ENCODE peak calls at places on chromosomes 13 and 19, in eight cellular contexts. O is NCI-H1417; K is activated CD4-positive, alpha-beta T cell treated with anti-CD3 and anti-CD28 coated beads, Interleukin-2, amount 10 ng/mL, durations not matched to agents 7 days and 5 days; F is progenitor cell of endocrine pancreas; M is GM23338; W is G401; L is stimulated activated CD4-positive, alpha-beta T cell treated with anti-CD3 and anti-CD28 coated beads, Interleukin-1b, Interleukin-23, amount 100 ng/mL, for 24 hours; H is amygdala. Y is an unnamed sample.

GRCh38 chr13:41588899-41589298 is 131.5 kb downstream of the RGCC start:
- DNase-seq in O (no peak), K (no peak), F (no peak), M (peak), W (no peak), L (peak), H (no peak), Y (no peak)

GRCh38 chr19:45275370-45275971 is 24.4 kb downstream of the MARK4 start:
- DNase-seq in O (peak), K (no peak), F (no peak), M (no peak), W (peak), L (no peak), H (no peak), Y (peak)

GRCh38 chr19:39827216-39827615 is 6.7 kb downstream of the DYRK1B start:
- DNase-seq in O (no peak), K (no peak), F (no peak), M (no peak), W (no peak), L (no peak), H (no peak), Y (no peak)

GRCh38 chr19:4557971-4558941 is 1.2 kb downstream of the SEMA6B start:
- DNase-seq in O (peak), K (peak), F (peak), M (peak), W (no peak), L (no peak), H (no peak), Y (peak)

GRCh38 chr19:10565028-10565566 is 713 bp downstream of the KRI1 start:
- DNase-seq in O (peak), K (peak), F (peak), M (peak), W (peak), L (peak), H (no peak), Y (peak)

GRCh38 chr19:46351241-46352041 is 4.6 kb downstream of the PPP5C start:
- DNase-seq in O (no peak), K (peak), F (no peak), M (peak), W (no peak), L (no peak), H (no peak), Y (no peak)

GRCh38 chr13:85266771-85267170 is 532.4 kb downstream of the SLITRK6 start:
- DNase-seq in O (no peak), K (no peak), F (no peak), M (peak), W (no peak), L (no peak), H (no peak), Y (no peak)

GRCh38 chr19:39595950-39596349 is 6.4 kb upstream of the LGALS13 start:
- DNase-seq in O (no peak), K (no peak), F (no peak), M (no peak), W (no peak), L (no peak), H (no peak), Y (no peak)